ENCODE peak calls at places on chromosomes 4 and X, in five cellular contexts. One of them, this sample, is unnamed.

GRCh38 chr4:170623899-170624298 is 534.1 kb upstream of the AADAT start:
- DNase-seq in Panc1: no peak
- DNase-seq in astrocyte: no peak
- DNase-seq in uterus: no peak
- DNase-seq in heart left ventricle: no peak
- DNase-seq in this sample: no peak

GRCh38 chr4:74408639-74409038 is 36.3 kb upstream of the AREG start:
- DNase-seq in heart left ventricle: no peak
- DNase-seq in astrocyte: peak
- DNase-seq in uterus: no peak
- DNase-seq in Panc1: no peak
- DNase-seq in this sample: no peak

GRCh38 chrX:38048886-38049285 is 42.5 kb downstream of the SYTL5 start:
- DNase-seq in heart left ventricle: no peak
- DNase-seq in Panc1: no peak
- DNase-seq in uterus: no peak
- DNase-seq in astrocyte: no peak
- DNase-seq in this sample: no peak

GRCh38 chr4:173529505-173530325 is at the start of gene HAND2:
- DNase-seq in Panc1: no peak
- DNase-seq in heart left ventricle: peak
- DNase-seq in astrocyte: no peak
- DNase-seq in uterus: peak
- DNase-seq in this sample: peak

GRCh38 chr4:164768516-164768915 is 14.6 kb downstream of the SMIM31 start:
- DNase-seq in heart left ventricle: no peak
- DNase-seq in Panc1: no peak
- DNase-seq in uterus: no peak
- DNase-seq in astrocyte: no peak
- DNase-seq in this sample: peak

GRCh38 chrX:75107863-75108509 is 48.1 kb downstream of the ABCB7 start:
- DNase-seq in heart left ventricle: no peak
- DNase-seq in astrocyte: no peak
- DNase-seq in Panc1: no peak
- DNase-seq in uterus: no peak
- DNase-seq in this sample: no peak

GRCh38 chr4:175951794-175952193 is 113.8 kb upstream of the WDR17 start:
- DNase-seq in heart left ventricle: no peak
- DNase-seq in astrocyte: peak
- DNase-seq in uterus: no peak
- DNase-seq in Panc1: no peak
- DNase-seq in this sample: no peak

GRCh38 chr4:135354876-135355275 is 1153.3 kb upstream of the PABPC4L start:
- DNase-seq in uterus: no peak
- DNase-seq in astrocyte: peak
- DNase-seq in Panc1: no peak
- DNase-seq in heart left ventricle: no peak
- DNase-seq in this sample: peak

GRCh38 chr4:35463251-35463952 is 780.9 kb downstream of the ARAP2 start:
- DNase-seq in astrocyte: no peak
- DNase-seq in heart left ventricle: no peak
- DNase-seq in uterus: no peak
- DNase-seq in Panc1: no peak
- DNase-seq in this sample: no peak

GRCh38 chr4:128904821-128905220 is 95.3 kb downstream of the JADE1 start:
- DNase-seq in Panc1: no peak
- DNase-seq in heart left ventricle: no peak
- DNase-seq in astrocyte: no peak
- DNase-seq in uterus: no peak
- DNase-seq in this sample: no peak

GRCh38 chr4:16289872-16290554 is 63.7 kb upstream of the TAPT1 start:
- DNase-seq in astrocyte: peak
- DNase-seq in heart left ventricle: no peak
- DNase-seq in Panc1: peak
- DNase-seq in uterus: no peak
- DNase-seq in this sample: peak

GRCh38 chr4:101993002-101993840 is 202.7 kb downstream of the BANK1 start:
- DNase-seq in heart left ventricle: no peak
- DNase-seq in astrocyte: no peak
- DNase-seq in uterus: no peak
- DNase-seq in Panc1: no peak
- DNase-seq in this sample: no peak

GRCh38 chr4:169791064-169791463 is 33.3 kb upstream of the HPF1 start:
- DNase-seq in heart left ventricle: no peak
- DNase-seq in uterus: no peak
- DNase-seq in Panc1: no peak
- DNase-seq in astrocyte: no peak
- DNase-seq in this sample: peak

GRCh38 chrX:43940811-43941210 is 32.4 kb downstream of the NDP start:
- DNase-seq in heart left ventricle: no peak
- DNase-seq in uterus: no peak
- DNase-seq in Panc1: no peak
- DNase-seq in astrocyte: peak
- DNase-seq in this sample: peak

GRCh38 chr4:81527115-81527514 is 55.4 kb upstream of the RASGEF1B start:
- DNase-seq in heart left ventricle: peak
- DNase-seq in uterus: no peak
- DNase-seq in astrocyte: no peak
- DNase-seq in Panc1: no peak
- DNase-seq in this sample: no peak

DNA sequence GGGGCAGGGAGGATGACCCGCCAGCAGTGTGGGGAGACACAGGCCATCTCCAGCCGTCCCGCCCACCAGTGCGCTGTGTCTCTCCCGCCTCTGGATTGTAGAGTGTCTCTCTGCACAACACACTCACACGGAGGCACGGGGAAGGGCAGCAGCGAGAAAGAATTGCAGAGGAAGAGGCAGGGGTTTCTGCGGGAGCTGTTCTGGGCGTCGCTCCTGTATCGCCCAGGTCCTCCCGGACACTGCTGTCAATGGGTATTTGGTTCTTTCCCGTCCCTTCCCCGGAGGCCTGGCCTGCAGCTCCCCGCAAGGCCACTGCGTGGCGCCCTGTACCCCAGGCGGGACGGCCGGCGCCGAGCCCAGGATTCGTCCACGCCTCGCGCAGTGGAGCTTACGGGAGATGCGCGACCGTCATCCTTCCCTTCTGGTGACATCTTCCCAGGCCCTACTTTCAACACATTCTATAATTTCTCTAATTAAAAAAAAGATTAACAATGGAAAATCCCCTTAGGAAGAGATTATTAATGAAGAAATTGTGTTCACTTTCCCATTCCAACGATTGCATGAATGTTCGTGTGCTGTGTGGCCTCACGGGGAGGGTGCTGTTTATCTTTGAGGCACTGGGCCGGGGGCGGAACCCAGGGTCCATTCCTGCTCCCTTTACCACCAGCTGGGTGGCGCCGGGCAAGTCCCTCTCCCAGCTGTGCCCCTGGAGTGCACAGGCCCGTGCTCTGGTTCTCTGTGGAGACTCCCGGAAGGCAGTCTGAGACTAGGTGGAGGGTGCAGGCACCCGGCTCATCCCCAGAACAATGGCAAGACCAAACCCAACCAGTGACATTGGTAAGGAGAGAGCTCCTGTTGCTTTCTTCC is 95.7 kb downstream of the CPZ start:
- DNase-seq in heart left ventricle: no peak
- DNase-seq in astrocyte: no peak
- DNase-seq in uterus: no peak
- DNase-seq in Panc1: no peak
- DNase-seq in this sample: peak
- TF ChIP-seq CTCF in heart left ventricle: peak
- TF ChIP-seq CTCF in astrocyte: peak
- TF ChIP-seq CTCF in uterus: no peak
- TF ChIP-seq CTCF in Panc1: peak
- TF ChIP-seq CTCF in this sample: peak

DNA sequence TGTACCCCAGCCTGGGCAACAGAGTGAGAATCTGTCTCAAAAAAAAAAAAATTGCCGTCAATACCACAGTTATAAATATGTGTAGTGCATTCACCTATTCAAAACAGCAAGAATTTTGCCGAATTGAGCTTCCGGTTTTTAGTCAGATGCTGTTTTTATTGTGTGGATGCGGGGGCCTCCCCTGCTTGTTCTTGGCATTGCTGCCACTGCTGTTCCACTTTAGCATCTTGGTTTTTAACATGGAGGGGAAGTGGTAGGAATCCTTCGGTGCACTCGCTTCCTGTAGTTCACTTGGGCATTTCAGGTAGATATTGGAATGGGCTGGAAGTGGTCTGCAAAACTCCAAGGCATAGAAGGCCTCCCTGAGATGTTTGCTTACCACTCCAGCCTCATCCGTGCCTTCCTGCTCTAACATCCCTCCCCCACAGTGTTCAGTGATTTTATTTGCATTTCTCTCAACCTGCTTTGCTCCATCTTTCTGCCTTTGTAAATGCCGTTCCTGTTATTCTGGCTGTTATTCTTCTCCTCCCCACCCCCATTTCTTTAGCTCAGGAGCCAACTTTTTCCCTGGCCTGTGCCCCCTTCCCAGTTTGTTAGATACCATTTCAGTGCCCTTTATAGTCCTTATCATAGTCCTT is 25.5 kb downstream of the MOB1B start:
- DNase-seq in astrocyte: no peak
- DNase-seq in Panc1: no peak
- DNase-seq in uterus: no peak
- DNase-seq in heart left ventricle: no peak
- DNase-seq in this sample: no peak
- H3K4me3 ChIP-seq in astrocyte: no peak
- H3K4me3 ChIP-seq in Panc1: no peak
- H3K4me3 ChIP-seq in uterus: no peak
- H3K4me3 ChIP-seq in heart left ventricle: no peak
- H3K4me3 ChIP-seq in this sample: no peak

DNA sequence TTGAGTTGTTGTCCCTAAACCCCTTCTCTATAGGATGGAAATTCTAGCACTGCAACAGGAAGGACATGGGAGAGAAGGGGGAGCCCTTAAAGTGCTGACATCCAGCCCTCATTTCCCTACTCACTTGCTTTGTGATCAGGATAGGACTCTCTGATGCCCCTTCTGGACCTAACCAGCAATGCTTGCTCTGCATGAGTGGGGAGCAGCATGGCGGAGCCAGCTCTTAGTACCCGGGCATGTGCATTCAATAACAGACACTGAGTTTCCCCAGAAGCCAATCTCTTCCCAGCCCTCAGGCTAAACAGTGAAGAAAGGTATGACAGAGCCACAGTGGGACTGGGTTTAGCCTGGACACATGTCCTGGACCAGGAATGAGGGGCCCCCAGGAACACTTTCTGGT is 14.0 kb downstream of the SOD3 start:
- DNase-seq in Panc1: no peak
- DNase-seq in astrocyte: no peak
- DNase-seq in uterus: no peak
- DNase-seq in heart left ventricle: no peak
- DNase-seq in this sample: no peak
- TF ChIP-seq CTCF in Panc1: no peak
- TF ChIP-seq CTCF in astrocyte: no peak
- TF ChIP-seq CTCF in uterus: no peak
- TF ChIP-seq CTCF in heart left ventricle: peak
- TF ChIP-seq CTCF in this sample: no peak

DNA sequence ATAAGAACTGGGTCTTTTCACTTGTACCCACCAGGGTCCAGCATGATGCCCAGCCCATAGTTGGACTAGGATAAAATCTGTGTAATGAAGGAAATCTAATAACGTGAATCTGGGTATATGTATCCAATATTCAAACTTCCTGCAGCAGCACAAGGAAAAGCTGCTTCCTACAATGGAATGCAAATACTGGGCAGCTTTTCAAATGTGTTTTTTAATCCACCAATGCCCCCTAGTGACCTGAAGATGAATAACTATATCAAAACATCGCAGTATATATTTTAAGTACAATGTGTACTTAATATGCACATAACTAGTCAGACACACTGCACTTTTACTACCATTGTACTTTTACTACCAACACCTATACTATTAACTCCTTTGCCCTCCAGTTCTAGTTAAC is 5.3 kb downstream of the APOO start:
- DNase-seq in uterus: no peak
- DNase-seq in Panc1: no peak
- DNase-seq in astrocyte: peak
- DNase-seq in heart left ventricle: no peak
- DNase-seq in this sample: peak
- H3K4me3 ChIP-seq in uterus: no peak
- H3K4me3 ChIP-seq in Panc1: no peak
- H3K4me3 ChIP-seq in astrocyte: no peak
- H3K4me3 ChIP-seq in heart left ventricle: peak
- H3K4me3 ChIP-seq in this sample: no peak

DNA sequence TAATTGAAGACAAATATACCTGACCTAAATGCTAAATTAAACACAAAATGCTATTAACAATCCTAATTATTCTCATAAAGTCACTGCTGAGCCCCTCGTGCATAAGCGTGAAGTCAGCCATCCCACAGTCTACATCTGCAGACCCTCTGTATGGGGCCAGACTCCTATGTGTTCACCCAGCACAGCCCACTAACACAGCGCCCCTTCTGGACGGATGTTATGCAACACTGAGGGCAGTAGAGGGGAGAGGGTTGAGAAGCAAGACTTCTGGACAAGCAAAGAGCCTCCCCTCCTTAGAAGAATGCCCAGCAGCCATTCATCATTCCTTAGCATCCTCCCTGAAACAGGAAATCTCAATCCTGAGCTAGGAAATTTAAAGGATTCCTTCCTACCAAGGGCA is 7.9 kb downstream of the TRPC3 start:
- DNase-seq in astrocyte: no peak
- DNase-seq in heart left ventricle: no peak
- DNase-seq in Panc1: no peak
- DNase-seq in uterus: no peak
- DNase-seq in this sample: no peak
- TF ChIP-seq CTCF in astrocyte: peak
- TF ChIP-seq CTCF in heart left ventricle: no peak
- TF ChIP-seq CTCF in Panc1: peak
- TF ChIP-seq CTCF in uterus: peak
- TF ChIP-seq CTCF in this sample: peak